ENCODE peak calls at places on chromosomes 5 and 9, in five cellular contexts. V, X, F, D and T are unnamed samples.

GRCh38 chr9:137801023-137801319 is 76.6 kb upstream of the CACNA1B start:
- DNase-seq in V (no peak), X (no peak), F (no peak), D (no peak), T (no peak)

GRCh38 chr9:107222020-107222522 is 61.0 kb upstream of the RAD23B start:
- DNase-seq in V (no peak), X (peak; percentile 75), F (peak; percentile 67), D (no peak), T (no peak)

GRCh38 chr5:139167052-139167451 is 31.1 kb downstream of the SIL1 start:
- DNase-seq in V (no peak), X (no peak), F (no peak), D (no peak), T (no peak)

GRCh38 chr5:158313027-158313738 is 454.2 kb upstream of the CLINT1 start:
- DNase-seq in V (no peak), X (no peak), F (no peak), D (no peak), T (no peak)

GRCh38 chr9:78866228-78867132 is 569.6 kb downstream of the PSAT1 start:
- DNase-seq in V (no peak), X (peak; percentile 84), F (peak; percentile 40), D (no peak), T (peak; percentile 77)

GRCh38 chr5:7397935-7398334 is 2.0 kb downstream of the ADCY2 start:
- DNase-seq in V (no peak), X (no peak), F (no peak), D (no peak), T (no peak)

GRCh38 chr5:83077662-83078261 is 415 bp downstream of the XRCC4 start:
- DNase-seq in V (no peak), X (peak; percentile 33), F (peak; percentile 15), D (peak; percentile 5), T (no peak)

GRCh38 chr5:1384521-1384920 is 39.6 kb upstream of the CLPTM1L start:
- DNase-seq in V (no peak), X (no peak), F (no peak), D (no peak), T (no peak)

GRCh38 chr5:1021136-1021968 is 12.8 kb downstream of the NKD2 start:
- DNase-seq in V (no peak), X (no peak), F (peak; percentile 84), D (no peak), T (peak; percentile 74)

DNA sequence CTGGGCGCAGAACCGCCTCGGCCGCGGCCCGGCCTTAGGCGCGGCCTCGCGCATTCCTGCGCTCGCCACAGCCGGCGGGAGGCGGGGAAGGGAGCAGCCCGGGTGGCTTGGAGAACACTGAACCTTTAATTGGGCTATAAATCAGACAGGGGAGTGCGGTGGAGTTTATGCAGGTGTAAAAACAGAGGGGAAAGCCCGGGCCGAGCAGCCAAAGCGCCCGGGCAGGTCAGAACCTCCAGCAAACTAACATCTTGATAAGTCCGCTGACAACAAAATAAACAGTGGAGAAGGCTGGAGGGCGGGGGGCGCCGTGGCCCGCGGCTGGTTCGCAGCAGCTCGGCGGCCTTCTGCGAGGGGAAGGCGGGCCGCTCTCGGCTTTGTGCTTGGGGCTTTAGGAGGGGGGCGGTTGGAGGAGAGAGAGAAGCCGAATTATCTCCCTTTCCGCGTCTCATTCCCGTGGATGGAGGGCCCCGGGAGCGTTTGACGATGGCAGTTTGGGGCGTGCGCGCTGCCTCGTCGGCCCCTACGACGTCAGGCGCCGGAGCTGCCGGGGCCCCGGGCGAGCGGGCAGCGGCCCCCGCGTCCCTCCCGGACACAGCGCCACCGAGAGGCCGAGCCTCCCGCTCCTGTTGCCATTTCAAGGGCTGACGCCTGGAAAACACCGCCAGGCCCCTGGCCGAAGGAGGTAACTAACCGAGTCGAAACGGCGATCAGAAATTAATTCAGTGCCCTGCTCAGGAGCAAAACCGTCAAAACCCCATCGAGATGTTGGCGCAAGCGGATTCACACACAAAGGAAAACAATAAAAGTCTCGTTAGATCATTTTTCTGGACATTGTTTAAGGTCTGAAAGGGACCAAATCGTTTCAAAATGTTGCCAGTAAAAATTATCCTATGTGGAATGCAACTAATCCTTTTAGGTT is 11.2 kb downstream of the FOXD1 start:
- DNase-seq in V (no peak), X (peak; percentile 88), F (peak; percentile 42), D (peak; percentile 50), T (no peak)
- TF ChIP-seq CTCF in V (no peak), X (peak; percentile 64), F (peak; percentile 36), D (no peak), T (peak; percentile 28)

GRCh38 chr5:102222772-102223171 is 73.3 kb downstream of the SLCO4C1 start:
- DNase-seq in V (no peak), X (no peak), F (peak; percentile 19), D (no peak), T (no peak)

GRCh38 chr5:102218159-102218558 is 77.9 kb downstream of the SLCO4C1 start:
- DNase-seq in V (no peak), X (no peak), F (peak; percentile 43), D (no peak), T (no peak)

GRCh38 chr5:102226321-102226720 is 69.8 kb downstream of the SLCO4C1 start:
- DNase-seq in V (no peak), X (no peak), F (no peak), D (no peak), T (no peak)

GRCh38 chr5:102221949-102222348 is 74.1 kb downstream of the SLCO4C1 start:
- DNase-seq in V (no peak), X (no peak), F (no peak), D (no peak), T (no peak)

DNA sequence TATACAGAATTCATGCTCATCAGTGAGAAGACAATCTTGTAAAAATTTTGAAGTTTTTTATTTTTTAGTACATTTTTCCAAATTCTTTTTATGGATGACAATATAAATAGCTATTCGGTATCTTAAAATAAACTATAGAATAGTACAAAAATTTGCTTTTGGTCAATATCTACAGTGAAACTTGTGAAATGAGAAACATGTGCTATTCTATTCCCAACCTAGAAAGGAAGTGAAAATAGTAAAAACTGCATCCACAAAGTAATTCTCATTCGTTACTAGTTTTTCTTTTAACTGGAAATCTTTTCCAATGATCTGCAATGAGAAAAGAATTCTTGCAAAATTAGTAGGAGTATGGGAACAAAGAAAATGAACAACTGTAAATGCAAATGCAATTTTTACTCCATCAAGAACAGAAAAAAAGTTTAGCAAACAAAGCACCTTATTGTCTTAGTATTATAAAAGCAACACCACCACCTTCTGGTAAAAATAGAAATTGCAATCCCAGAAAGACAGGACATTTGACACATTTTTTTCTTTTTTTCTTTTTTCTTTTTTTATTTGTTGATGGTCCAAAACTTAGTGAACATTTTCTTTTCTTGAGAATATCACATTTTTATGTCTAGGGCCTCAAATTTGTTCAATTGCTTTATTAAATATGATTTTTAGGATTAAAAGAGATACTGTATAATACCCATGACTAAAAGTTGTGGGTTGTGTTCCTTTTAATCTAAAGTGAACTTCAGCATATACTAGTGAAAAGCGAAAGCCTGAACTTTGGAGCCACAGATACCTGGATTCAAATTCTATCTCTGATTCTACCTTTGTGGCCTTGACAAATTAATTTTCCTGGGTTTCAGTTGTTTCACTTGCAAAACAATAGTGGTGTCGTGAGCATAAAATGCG is 72.3 kb downstream of the SLCO4C1 start:
- DNase-seq in V (no peak), X (peak; percentile 56), F (peak; percentile 74), D (peak; percentile 16), T (peak; percentile 9)
- TF ChIP-seq CTCF in V (peak; percentile 76), X (peak; percentile 58), F (peak; percentile 66), D (peak; percentile 56), T (peak; percentile 20)

DNA sequence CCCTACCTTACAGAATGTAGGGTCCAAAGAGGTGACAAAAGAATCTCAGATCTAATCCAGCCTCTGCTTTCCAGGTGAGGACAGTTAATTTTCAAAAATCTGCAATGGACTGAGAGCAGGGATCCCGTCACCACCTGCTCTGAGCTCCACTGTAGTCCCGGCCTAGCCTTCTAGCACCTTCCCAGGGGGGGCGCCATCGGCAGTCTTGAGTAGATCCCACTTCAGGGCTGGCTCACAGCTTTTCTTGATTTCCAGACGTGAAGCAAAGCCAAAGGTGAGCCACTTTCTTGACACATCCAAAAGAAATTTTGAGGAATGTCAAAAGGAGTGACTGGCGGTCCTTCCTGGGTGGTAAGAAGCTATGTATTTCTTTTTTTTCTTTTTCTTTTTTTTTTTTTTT is 114.1 kb downstream of the SYK start:
- DNase-seq in V (no peak), X (peak; percentile 57), F (peak; percentile 46), D (peak; percentile 46), T (no peak)
- TF ChIP-seq CTCF in V (no peak), X (peak; percentile 69), F (peak; percentile 31), D (no peak), T (peak; percentile 47)

GRCh38 chr9:97895695-97896332 is 26.5 kb downstream of the TRMO start:
- DNase-seq in V (no peak), X (peak; percentile 37), F (no peak), D (no peak), T (no peak)
- TF ChIP-seq CTCF in V (peak; percentile 21), X (peak; percentile 31), F (no peak), D (no peak), T (peak; percentile 21)

GRCh38 chr9:11821541-11821940 is 871.6 kb upstream of the TYRP1 start:
- DNase-seq in V (no peak), X (no peak), F (no peak), D (no peak), T (no peak)
- TF ChIP-seq CTCF in V (no peak), X (no peak), F (no peak), D (no peak), T (no peak)

GRCh38 chr5:174735498-174736350 is 11.3 kb downstream of the MSX2 start:
- DNase-seq in V (no peak), X (no peak), F (peak; percentile 78), D (no peak), T (no peak)
- TF ChIP-seq CTCF in V (no peak), X (peak; percentile 46), F (peak; percentile 72), D (no peak), T (peak; percentile 27)

GRCh38 chr9:76414656-76415055 is 20.4 kb upstream of the RFK start:
- DNase-seq in V (no peak), X (peak; percentile 83), F (no peak), D (no peak), T (peak; percentile 52)

GRCh38 chr9:76415154-76415553 is 20.9 kb upstream of the RFK start:
- DNase-seq in V (no peak), X (peak; percentile 45), F (no peak), D (no peak), T (no peak)

GRCh38 chr9:76415731-76416130 is 21.5 kb upstream of the RFK start:
- DNase-seq in V (no peak), X (peak; percentile 52), F (no peak), D (no peak), T (no peak)

GRCh38 chr9:76413658-76414057 is 19.4 kb upstream of the RFK start:
- DNase-seq in V (no peak), X (no peak), F (no peak), D (no peak), T (no peak)

DNA sequence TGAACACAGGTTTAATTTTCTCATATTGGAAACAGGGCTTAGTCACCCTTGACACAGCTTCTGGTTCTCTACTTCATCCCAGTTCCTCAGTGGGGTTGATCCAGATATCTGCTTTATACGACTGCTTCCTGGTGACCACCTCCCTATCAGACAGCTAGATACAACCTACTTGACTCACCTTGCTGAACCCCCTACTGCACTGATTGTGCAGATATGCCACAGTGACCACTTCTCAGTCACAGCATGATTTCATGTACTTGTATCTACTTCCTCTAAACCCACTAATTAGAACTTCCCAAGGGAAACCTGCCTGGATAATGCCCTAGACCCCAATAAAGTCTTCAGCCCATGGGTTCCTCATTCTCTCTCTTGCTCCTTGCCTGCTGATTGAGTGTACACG is 18.4 kb upstream of the RFK start:
- DNase-seq in V (no peak), X (no peak), F (no peak), D (no peak), T (no peak)
- TF ChIP-seq CTCF in V (no peak), X (no peak), F (no peak), D (no peak), T (no peak)